ENCODE peak calls at places on chromosomes 13 and 19, in four cellular contexts. E, V, A and J are unnamed samples.

GRCh38 chr13:28429685-28430290 is 65.1 kb downstream of the FLT1 start:
- DNase-seq in E (no peak), V (no peak), A (no peak), J (no peak)

GRCh38 chr13:38979891-38980627 is 10.6 kb downstream of the STOML3 start:
- DNase-seq in E (peak), V (peak), A (no peak), J (no peak)

GRCh38 chr13:61728468-61728867 is 312.8 kb upstream of the PCDH20 start:
- DNase-seq in E (peak), V (no peak), A (peak), J (no peak)

GRCh38 chr13:98529171-98529570 is 47.7 kb downstream of the STK24 start:
- DNase-seq in E (no peak), V (no peak), A (no peak), J (no peak)

GRCh38 chr19:16391301-16392055 is 66.9 kb downstream of the KLF2 start:
- DNase-seq in E (no peak), V (no peak), A (no peak), J (no peak)

GRCh38 chr13:36820222-36820621 is 1.2 kb downstream of the RFXAP start:
- DNase-seq in E (no peak), V (no peak), A (no peak), J (no peak)

GRCh38 chr13:35693142-35693784 is 216.8 kb upstream of the MAB21L1 start:
- DNase-seq in E (no peak), V (no peak), A (no peak), J (no peak)

GRCh38 chr19:45767881-45768643 is 990 bp downstream of the SIX5 start:
- DNase-seq in E (peak), V (peak), A (no peak), J (no peak)

GRCh38 chr19:50739841-50740426 is 16.8 kb downstream of the CLEC11A start:
- DNase-seq in E (no peak), V (peak), A (no peak), J (no peak)

GRCh38 chr19:35500611-35501010 is 10.3 kb upstream of the KRTDAP start:
- DNase-seq in E (no peak), V (no peak), A (no peak), J (no peak)

GRCh38 chr19:58060231-58060630 is 1.1 kb downstream of the ZNF135 start:
- DNase-seq in E (no peak), V (no peak), A (no peak), J (no peak)

GRCh38 chr13:23681253-23681652 is 111.0 kb downstream of the TNFRSF19 start:
- DNase-seq in E (no peak), V (no peak), A (no peak), J (no peak)

GRCh38 chr13:100666124-100666523 is 8.5 kb downstream of the TMTC4 start:
- DNase-seq in E (no peak), V (no peak), A (no peak), J (no peak)

GRCh38 chr19:6480843-6481415 is 658 bp downstream of the DENND1C start:
- DNase-seq in E (no peak), V (no peak), A (no peak), J (peak)

GRCh38 chr19:16893686-16893990 is 4.8 kb downstream of the F2RL3 start:
- DNase-seq in E (no peak), V (no peak), A (no peak), J (peak)

GRCh38 chr19:1942078-1942933 is 1.3 kb downstream of the CSNK1G2 start:
- DNase-seq in E (peak), V (peak), A (no peak), J (peak)

GRCh38 chr13:30112602-30113435 is 194.5 kb downstream of the KATNAL1 start:
- DNase-seq in E (peak), V (peak), A (peak), J (peak)

GRCh38 chr19:16159655-16160054 is 13.7 kb downstream of the CIB3 start:
- DNase-seq in E (no peak), V (no peak), A (no peak), J (no peak)

GRCh38 chr13:75872970-75873369 is 236.8 kb downstream of the LMO7 start:
- DNase-seq in E (no peak), V (no peak), A (no peak), J (no peak)

GRCh38 chr13:110483386-110483785 is 78.1 kb downstream of the RAB20 start:
- DNase-seq in E (no peak), V (no peak), A (no peak), J (no peak)

GRCh38 chr19:35727053-35727955 is 9.5 kb downstream of the KMT2B start:
- DNase-seq in E (no peak), V (no peak), A (no peak), J (no peak)

GRCh38 chr13:99237981-99238662 is 20.1 kb downstream of the GPR18 start:
- DNase-seq in E (no peak), V (no peak), A (no peak), J (no peak)

GRCh38 chr13:42617262-42617661 is 43.3 kb downstream of the TNFSF11 start:
- DNase-seq in E (no peak), V (peak), A (no peak), J (no peak)

GRCh38 chr19:50580240-50580639 is 12.0 kb upstream of the LRRC4B start:
- DNase-seq in E (no peak), V (no peak), A (no peak), J (no peak)

GRCh38 chr13:41458939-41459753 is 1.8 kb downstream of the RGCC start:
- DNase-seq in E (peak), V (peak), A (no peak), J (peak)

GRCh38 chr19:45517641-45518468 is 10.6 kb downstream of the VASP start:
- DNase-seq in E (no peak), V (no peak), A (no peak), J (no peak)

GRCh38 chr19:41320185-41320518 is 10.2 kb downstream of the CCDC97 start:
- DNase-seq in E (no peak), V (no peak), A (no peak), J (no peak)

GRCh38 chr19:41321600-41322270 is 11.8 kb downstream of the CCDC97 start:
- DNase-seq in E (no peak), V (peak), A (no peak), J (no peak)

GRCh38 chr19:41321204-41321599 is 11.2 kb downstream of the CCDC97 start:
- DNase-seq in E (no peak), V (no peak), A (no peak), J (no peak)

GRCh38 chr19:41319500-41320184 is 9.7 kb downstream of the CCDC97 start:
- DNase-seq in E (no peak), V (no peak), A (no peak), J (no peak)

DNA sequence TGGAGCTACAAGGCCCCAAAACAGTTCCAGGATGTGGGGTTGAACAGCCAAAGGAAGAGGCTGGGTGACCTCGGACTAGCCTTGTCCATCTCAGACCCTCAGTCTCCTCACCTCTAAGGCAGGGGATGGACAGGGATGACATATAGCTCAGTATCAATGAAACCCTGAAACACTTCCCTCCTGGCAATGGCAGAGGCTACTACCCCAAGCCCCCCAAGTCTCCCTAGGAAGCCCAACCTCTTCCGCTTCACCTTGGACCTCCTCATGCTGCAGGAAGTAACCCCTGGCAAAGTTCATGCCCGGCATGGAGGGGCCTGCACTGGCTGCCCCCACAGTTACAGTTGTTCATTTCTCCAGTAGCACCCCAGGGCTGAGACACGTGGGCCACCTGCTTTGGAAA is 10.6 kb downstream of the CCDC97 start:
- DNase-seq in E (no peak), V (no peak), A (no peak), J (no peak)
- H3K4me3 ChIP-seq in E (no peak), V (no peak), A (no peak), J (no peak)

GRCh38 chr19:7860902-7861618 is 13.1 kb downstream of the PRR36 start:
- DNase-seq in E (peak), V (no peak), A (no peak), J (no peak)

GRCh38 chr19:7863971-7864718 is 10.0 kb downstream of the PRR36 start:
- DNase-seq in E (no peak), V (no peak), A (no peak), J (no peak)

GRCh38 chr19:7861619-7862412 is 12.4 kb downstream of the PRR36 start:
- DNase-seq in E (no peak), V (peak), A (no peak), J (no peak)

GRCh38 chr19:7863157-7863970 is 10.8 kb downstream of the PRR36 start:
- DNase-seq in E (no peak), V (peak), A (no peak), J (no peak)

DNA sequence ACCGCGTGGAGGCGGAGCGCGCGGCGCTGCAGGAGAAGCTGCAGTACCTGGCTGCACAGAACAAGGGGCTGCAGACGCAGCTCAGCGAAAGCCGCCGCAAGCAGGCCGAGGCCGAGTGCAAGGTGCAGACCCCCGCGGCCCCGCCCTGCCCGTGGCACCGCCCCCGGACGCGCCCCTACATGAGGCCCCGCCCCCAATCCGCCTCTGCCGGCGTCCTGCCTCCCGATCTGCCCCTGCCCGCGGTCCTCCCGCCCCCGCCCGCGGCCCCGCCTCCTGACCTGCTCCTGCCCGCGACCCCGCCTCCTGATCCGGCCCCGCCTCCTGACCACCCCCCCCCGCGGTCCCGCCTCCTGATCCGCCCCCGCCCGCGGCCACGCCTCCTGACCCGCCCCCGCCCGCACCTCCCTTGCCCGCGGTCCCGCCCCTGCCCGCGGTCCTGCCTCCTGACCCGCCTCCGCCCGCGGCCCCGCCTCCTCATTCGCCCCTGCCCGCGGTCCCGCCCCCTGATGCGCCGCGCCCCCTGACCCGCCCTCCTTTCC is 11.7 kb downstream of the PRR36 start:
- DNase-seq in E (peak), V (peak), A (no peak), J (peak)
- H3K4me3 ChIP-seq in E (peak), V (peak), A (no peak), J (no peak)

DNA sequence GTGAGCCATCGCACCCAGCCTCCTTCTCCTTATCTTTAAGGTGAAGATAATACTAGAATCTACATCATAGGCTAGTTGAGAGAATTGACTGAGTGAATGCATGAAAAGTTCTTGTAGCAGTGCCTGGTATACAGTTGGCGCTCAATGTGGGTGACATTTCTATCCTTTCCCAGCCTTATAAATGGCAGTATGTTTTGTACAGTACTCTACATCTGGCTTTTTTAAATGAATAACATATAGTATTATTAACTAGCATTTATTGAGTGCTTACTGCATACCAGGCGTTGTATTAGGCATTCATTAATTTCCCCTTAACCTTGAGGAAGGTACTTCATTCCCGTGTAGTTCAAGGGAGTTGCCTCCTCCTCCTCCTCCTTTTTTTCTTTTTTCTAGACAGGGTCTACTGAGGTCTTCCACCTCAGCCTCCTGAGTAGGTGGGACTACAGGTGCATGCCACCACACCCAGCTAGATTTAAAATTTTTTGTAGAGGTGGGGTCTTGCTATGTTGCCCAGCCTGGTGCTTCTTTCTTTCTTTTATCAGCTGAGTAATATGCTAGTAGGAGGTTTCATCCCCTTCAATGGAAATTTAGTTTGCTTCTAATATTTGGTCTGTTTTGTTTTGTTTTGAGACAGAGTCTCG is 2.8 kb downstream of the C5AR1 start:
- DNase-seq in E (no peak), V (no peak), A (no peak), J (no peak)
- H3K4me3 ChIP-seq in E (peak), V (no peak), A (no peak), J (no peak)

GRCh38 chr13:26280295-26280694 is 26.4 kb downstream of the CDK8 start:
- DNase-seq in E (no peak), V (no peak), A (no peak), J (no peak)
- H3K4me3 ChIP-seq in E (no peak), V (no peak), A (no peak), J (no peak)

DNA sequence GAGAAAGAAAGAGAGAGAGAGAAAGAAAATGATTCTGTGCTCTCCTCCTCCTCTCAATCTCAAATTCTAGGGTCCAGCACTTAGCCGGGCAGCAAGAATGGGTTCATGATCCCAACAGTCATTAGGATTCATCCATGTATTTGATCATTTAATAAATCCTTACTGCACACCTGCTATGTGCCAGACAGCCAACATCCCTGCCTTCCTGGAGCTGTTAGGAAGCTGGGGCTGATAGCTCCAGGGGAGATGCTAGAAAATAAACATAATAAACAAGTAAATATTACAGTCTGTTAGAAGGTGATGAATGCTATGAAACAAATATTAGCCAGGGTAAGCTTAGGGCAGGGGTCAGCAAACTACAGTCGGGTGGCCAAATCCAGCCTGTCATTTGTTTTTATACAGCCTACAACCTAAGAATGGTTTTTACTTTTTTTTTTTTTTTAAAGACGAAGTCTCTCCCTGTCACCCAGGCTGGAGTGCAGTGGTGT is 9.9 kb upstream of the ACP7 start:
- DNase-seq in E (no peak), V (no peak), A (peak), J (no peak)
- H3K4me3 ChIP-seq in E (no peak), V (no peak), A (peak), J (no peak)

GRCh38 chr13:112071011-112071901 is 4.3 kb downstream of the SOX1 start:
- DNase-seq in E (no peak), V (peak), A (no peak), J (no peak)
- H3K4me3 ChIP-seq in E (no peak), V (peak), A (no peak), J (no peak)